ENCODE peak calls at places on chromosomes 16 and 17, in ten cellular contexts. One of them, this sample, is unnamed.
A peak's percentile ranks its signal among the peaks of the same experiment; 100 is the strongest.

GRCh38 chr17:39745335-39746144 is 7.8 kb downstream of the GRB7 start:
- DNase-seq in dorsolateral prefrontal cortex: no peak
- DNase-seq in brain microvascular endothelial cell: no peak
- DNase-seq in aorta: peak; percentile 63
- DNase-seq in CD8-positive, alpha-beta T cell: no peak
- DNase-seq in heart left ventricle: no peak
- DNase-seq in AG09309: no peak
- DNase-seq in GM23338: no peak
- DNase-seq in AG04449: no peak
- DNase-seq in HL-60: no peak
- DNase-seq in this sample: no peak

GRCh38 chr17:19321481-19322128 is 40.9 kb downstream of the B9D1 start:
- DNase-seq in AG04449: no peak
- DNase-seq in heart left ventricle: no peak
- DNase-seq in brain microvascular endothelial cell: no peak
- DNase-seq in AG09309: no peak
- DNase-seq in HL-60: no peak
- DNase-seq in dorsolateral prefrontal cortex: no peak
- DNase-seq in GM23338: peak; percentile 85
- DNase-seq in aorta: peak; percentile 48
- DNase-seq in CD8-positive, alpha-beta T cell: no peak
- DNase-seq in this sample: no peak

GRCh38 chr16:11089504-11090124 is 145.2 kb downstream of the CLEC16A start:
- DNase-seq in AG09309: no peak
- DNase-seq in dorsolateral prefrontal cortex: peak; percentile 47
- DNase-seq in HL-60: no peak
- DNase-seq in CD8-positive, alpha-beta T cell: no peak
- DNase-seq in AG04449: no peak
- DNase-seq in heart left ventricle: no peak
- DNase-seq in brain microvascular endothelial cell: no peak
- DNase-seq in aorta: no peak
- DNase-seq in GM23338: no peak
- DNase-seq in this sample: no peak

GRCh38 chr16:62068747-62069146 is 32.5 kb upstream of the CDH8 start:
- DNase-seq in GM23338: peak; percentile 65
- DNase-seq in dorsolateral prefrontal cortex: no peak
- DNase-seq in CD8-positive, alpha-beta T cell: no peak
- DNase-seq in AG09309: no peak
- DNase-seq in brain microvascular endothelial cell: no peak
- DNase-seq in AG04449: no peak
- DNase-seq in heart left ventricle: no peak
- DNase-seq in aorta: no peak
- DNase-seq in HL-60: peak; percentile 2
- DNase-seq in this sample: no peak

GRCh38 chr17:49260922-49261291 is 30.3 kb upstream of the PHOSPHO1 start:
- DNase-seq in HL-60: no peak
- DNase-seq in AG04449: no peak
- DNase-seq in GM23338: no peak
- DNase-seq in brain microvascular endothelial cell: no peak
- DNase-seq in aorta: no peak
- DNase-seq in heart left ventricle: no peak
- DNase-seq in CD8-positive, alpha-beta T cell: no peak
- DNase-seq in AG09309: no peak
- DNase-seq in dorsolateral prefrontal cortex: no peak
- DNase-seq in this sample: no peak

GRCh38 chr17:38656959-38657823 is 17.6 kb downstream of the EPOP start:
- DNase-seq in heart left ventricle: no peak
- DNase-seq in AG04449: no peak
- DNase-seq in GM23338: no peak
- DNase-seq in aorta: peak; percentile 61
- DNase-seq in CD8-positive, alpha-beta T cell: no peak
- DNase-seq in AG09309: no peak
- DNase-seq in HL-60: no peak
- DNase-seq in brain microvascular endothelial cell: no peak
- DNase-seq in dorsolateral prefrontal cortex: peak; percentile 44
- DNase-seq in this sample: peak; percentile 71

GRCh38 chr17:3732171-3732570 is 8.5 kb downstream of the HASPIN start:
- DNase-seq in heart left ventricle: no peak
- DNase-seq in AG04449: no peak
- DNase-seq in AG09309: no peak
- DNase-seq in dorsolateral prefrontal cortex: no peak
- DNase-seq in HL-60: no peak
- DNase-seq in CD8-positive, alpha-beta T cell: no peak
- DNase-seq in brain microvascular endothelial cell: peak; percentile 24
- DNase-seq in GM23338: no peak
- DNase-seq in aorta: no peak
- DNase-seq in this sample: peak; percentile 61

GRCh38 chr16:4814046-4814445 is 11.6 kb upstream of the ROGDI start:
- DNase-seq in CD8-positive, alpha-beta T cell: no peak
- DNase-seq in AG09309: no peak
- DNase-seq in GM23338: no peak
- DNase-seq in aorta: no peak
- DNase-seq in dorsolateral prefrontal cortex: no peak
- DNase-seq in heart left ventricle: no peak
- DNase-seq in brain microvascular endothelial cell: no peak
- DNase-seq in AG04449: no peak
- DNase-seq in HL-60: no peak
- DNase-seq in this sample: no peak

GRCh38 chr17:39813631-39814030 is 50.5 kb downstream of the IKZF3 start:
- DNase-seq in AG09309: no peak
- DNase-seq in aorta: no peak
- DNase-seq in brain microvascular endothelial cell: no peak
- DNase-seq in HL-60: no peak
- DNase-seq in heart left ventricle: no peak
- DNase-seq in AG04449: no peak
- DNase-seq in CD8-positive, alpha-beta T cell: peak; percentile 72
- DNase-seq in dorsolateral prefrontal cortex: no peak
- DNase-seq in GM23338: no peak
- DNase-seq in this sample: no peak

GRCh38 chr17:80101946-80102706 is 745 bp downstream of the GAA start:
- DNase-seq in GM23338: peak; percentile 47
- DNase-seq in AG09309: no peak
- DNase-seq in brain microvascular endothelial cell: peak; percentile 16
- DNase-seq in heart left ventricle: no peak
- DNase-seq in CD8-positive, alpha-beta T cell: no peak
- DNase-seq in HL-60: no peak
- DNase-seq in AG04449: no peak
- DNase-seq in dorsolateral prefrontal cortex: peak; percentile 22
- DNase-seq in aorta: peak; percentile 60
- DNase-seq in this sample: no peak

GRCh38 chr17:75896360-75897075 is at the start of gene TRIM65:
- DNase-seq in dorsolateral prefrontal cortex: peak; percentile 76
- DNase-seq in aorta: peak; percentile 97
- DNase-seq in GM23338: peak; percentile 83
- DNase-seq in heart left ventricle: peak; percentile 88
- DNase-seq in AG04449: no peak
- DNase-seq in HL-60: peak; percentile 85
- DNase-seq in AG09309: peak; percentile 23
- DNase-seq in CD8-positive, alpha-beta T cell: peak; percentile 87
- DNase-seq in brain microvascular endothelial cell: peak; percentile 56
- DNase-seq in this sample: peak; percentile 87

GRCh38 chr16:11290102-11290893 is 9.2 kb upstream of the PRM1 start:
- DNase-seq in CD8-positive, alpha-beta T cell: no peak
- DNase-seq in aorta: no peak
- DNase-seq in AG04449: no peak
- DNase-seq in GM23338: no peak
- DNase-seq in dorsolateral prefrontal cortex: no peak
- DNase-seq in AG09309: no peak
- DNase-seq in brain microvascular endothelial cell: no peak
- DNase-seq in HL-60: no peak
- DNase-seq in heart left ventricle: no peak
- DNase-seq in this sample: no peak

GRCh38 chr17:83050651-83051422 is 28.6 kb upstream of the METRNL start:
- DNase-seq in heart left ventricle: no peak
- DNase-seq in CD8-positive, alpha-beta T cell: no peak
- DNase-seq in aorta: no peak
- DNase-seq in AG09309: no peak
- DNase-seq in GM23338: peak; percentile 57
- DNase-seq in HL-60: no peak
- DNase-seq in brain microvascular endothelial cell: no peak
- DNase-seq in dorsolateral prefrontal cortex: no peak
- DNase-seq in AG04449: no peak
- DNase-seq in this sample: no peak

GRCh38 chr16:12484426-12484825 is 319.3 kb downstream of the CPPED1 start:
- DNase-seq in GM23338: no peak
- DNase-seq in heart left ventricle: no peak
- DNase-seq in brain microvascular endothelial cell: no peak
- DNase-seq in AG04449: no peak
- DNase-seq in CD8-positive, alpha-beta T cell: no peak
- DNase-seq in AG09309: no peak
- DNase-seq in aorta: no peak
- DNase-seq in HL-60: no peak
- DNase-seq in dorsolateral prefrontal cortex: no peak
- DNase-seq in this sample: no peak

DNA sequence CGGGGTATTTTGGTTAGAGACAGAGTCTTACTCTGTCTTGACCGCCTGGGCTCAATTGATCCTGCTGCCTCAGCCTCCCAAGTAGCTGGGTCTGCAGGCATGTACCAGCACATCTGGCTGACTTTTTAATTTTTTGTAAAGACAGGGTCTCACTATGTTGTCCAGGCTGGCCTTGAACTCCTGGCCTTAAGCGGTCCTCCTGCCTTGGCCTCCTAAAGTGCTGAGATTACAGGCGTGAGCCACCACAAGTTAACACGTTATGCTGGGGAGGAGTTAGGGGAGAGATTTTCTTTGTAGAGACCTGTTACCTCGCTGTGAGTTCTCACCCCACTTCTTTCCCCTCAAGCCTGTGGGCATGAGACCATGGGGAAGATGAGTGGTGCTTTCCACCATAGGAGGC is 1.8 kb upstream of the CES4A start:
- DNase-seq in CD8-positive, alpha-beta T cell: no peak
- DNase-seq in heart left ventricle: no peak
- DNase-seq in aorta: no peak
- DNase-seq in GM23338: no peak
- DNase-seq in AG09309: no peak
- DNase-seq in dorsolateral prefrontal cortex: no peak
- DNase-seq in AG04449: no peak
- DNase-seq in HL-60: no peak
- DNase-seq in brain microvascular endothelial cell: no peak
- DNase-seq in this sample: no peak
- H3K4me3 ChIP-seq in CD8-positive, alpha-beta T cell: no peak overlapping the region
- H3K4me3 ChIP-seq in heart left ventricle: no peak overlapping the region
- H3K4me3 ChIP-seq in aorta: no peak overlapping the region
- H3K4me3 ChIP-seq in GM23338: no peak overlapping the region
- H3K4me3 ChIP-seq in AG09309: no peak overlapping the region
- H3K4me3 ChIP-seq in dorsolateral prefrontal cortex: no peak overlapping the region
- H3K4me3 ChIP-seq in AG04449: no peak overlapping the region
- H3K4me3 ChIP-seq in HL-60: no peak overlapping the region
- H3K4me3 ChIP-seq in brain microvascular endothelial cell: no peak overlapping the region
- H3K4me3 ChIP-seq in this sample: no peak overlapping the region

DNA sequence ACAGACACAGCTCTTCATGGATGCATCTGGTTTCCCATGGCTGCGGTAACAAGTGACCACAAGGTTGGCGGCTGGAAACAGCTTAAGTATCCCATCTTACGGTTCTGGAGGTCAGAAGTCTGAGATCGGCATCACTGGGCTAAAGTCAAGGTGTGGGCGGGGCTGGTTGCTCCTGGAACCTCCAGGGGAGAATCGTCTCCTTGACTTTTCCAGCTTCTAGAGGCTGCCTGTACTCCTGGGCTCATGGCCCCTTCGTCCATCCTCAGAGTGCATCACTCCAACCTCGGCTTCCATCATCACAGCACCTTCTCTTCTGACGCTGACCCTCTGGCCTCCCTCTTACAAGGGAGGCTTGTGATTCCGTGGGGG is 12.9 kb upstream of the CRISPLD2 start:
- DNase-seq in GM23338: no peak
- DNase-seq in heart left ventricle: no peak
- DNase-seq in aorta: no peak
- DNase-seq in CD8-positive, alpha-beta T cell: no peak
- DNase-seq in brain microvascular endothelial cell: no peak
- DNase-seq in AG09309: no peak
- DNase-seq in AG04449: no peak
- DNase-seq in HL-60: no peak
- DNase-seq in dorsolateral prefrontal cortex: no peak
- DNase-seq in this sample: no peak
- H3K4me3 ChIP-seq in GM23338: no peak overlapping the region
- H3K4me3 ChIP-seq in heart left ventricle: no peak overlapping the region
- H3K4me3 ChIP-seq in aorta: no peak overlapping the region
- H3K4me3 ChIP-seq in CD8-positive, alpha-beta T cell: no peak overlapping the region
- H3K4me3 ChIP-seq in brain microvascular endothelial cell: peak overlapping the region; percentile 3
- H3K4me3 ChIP-seq in AG09309: no peak overlapping the region
- H3K4me3 ChIP-seq in AG04449: peak overlapping the region; percentile 4
- H3K4me3 ChIP-seq in HL-60: no peak overlapping the region
- H3K4me3 ChIP-seq in dorsolateral prefrontal cortex: no peak overlapping the region
- H3K4me3 ChIP-seq in this sample: no peak overlapping the region

GRCh38 chr17:73292031-73292531 is 19.7 kb downstream of the CDC42EP4 start:
- DNase-seq in CD8-positive, alpha-beta T cell: no peak
- DNase-seq in HL-60: no peak
- DNase-seq in AG04449: no peak
- DNase-seq in aorta: peak; percentile 92
- DNase-seq in AG09309: no peak
- DNase-seq in brain microvascular endothelial cell: peak; percentile 62
- DNase-seq in dorsolateral prefrontal cortex: no peak
- DNase-seq in heart left ventricle: peak; percentile 79
- DNase-seq in GM23338: no peak
- DNase-seq in this sample: no peak
- H3K4me3 ChIP-seq in CD8-positive, alpha-beta T cell: no peak overlapping the region
- H3K4me3 ChIP-seq in HL-60: no peak overlapping the region
- H3K4me3 ChIP-seq in AG04449: no peak overlapping the region
- H3K4me3 ChIP-seq in aorta: no peak overlapping the region
- H3K4me3 ChIP-seq in AG09309: peak overlapping the region; percentile 8
- H3K4me3 ChIP-seq in brain microvascular endothelial cell: peak overlapping the region; percentile 26
- H3K4me3 ChIP-seq in dorsolateral prefrontal cortex: no peak overlapping the region
- H3K4me3 ChIP-seq in heart left ventricle: no peak overlapping the region
- H3K4me3 ChIP-seq in GM23338: no peak overlapping the region
- H3K4me3 ChIP-seq in this sample: no peak overlapping the region

GRCh38 chr17:67274466-67274865 is 29.5 kb upstream of the HELZ start:
- DNase-seq in heart left ventricle: no peak
- DNase-seq in AG04449: no peak
- DNase-seq in GM23338: no peak
- DNase-seq in AG09309: no peak
- DNase-seq in dorsolateral prefrontal cortex: no peak
- DNase-seq in HL-60: no peak
- DNase-seq in CD8-positive, alpha-beta T cell: no peak
- DNase-seq in brain microvascular endothelial cell: no peak
- DNase-seq in aorta: no peak
- DNase-seq in this sample: no peak

GRCh38 chr17:67278363-67278762 is 33.4 kb upstream of the HELZ start:
- DNase-seq in AG04449: no peak
- DNase-seq in aorta: no peak
- DNase-seq in dorsolateral prefrontal cortex: no peak
- DNase-seq in AG09309: no peak
- DNase-seq in heart left ventricle: no peak
- DNase-seq in brain microvascular endothelial cell: no peak
- DNase-seq in HL-60: no peak
- DNase-seq in CD8-positive, alpha-beta T cell: no peak
- DNase-seq in GM23338: no peak
- DNase-seq in this sample: no peak

GRCh38 chr17:67279115-67279514 is 34.1 kb upstream of the HELZ start:
- DNase-seq in aorta: no peak
- DNase-seq in dorsolateral prefrontal cortex: no peak
- DNase-seq in GM23338: no peak
- DNase-seq in brain microvascular endothelial cell: no peak
- DNase-seq in heart left ventricle: no peak
- DNase-seq in CD8-positive, alpha-beta T cell: no peak
- DNase-seq in HL-60: no peak
- DNase-seq in AG09309: no peak
- DNase-seq in AG04449: no peak
- DNase-seq in this sample: no peak

GRCh38 chr17:67273900-67274299 is 28.9 kb upstream of the HELZ start:
- DNase-seq in AG04449: no peak
- DNase-seq in CD8-positive, alpha-beta T cell: no peak
- DNase-seq in GM23338: no peak
- DNase-seq in dorsolateral prefrontal cortex: no peak
- DNase-seq in heart left ventricle: no peak
- DNase-seq in HL-60: no peak
- DNase-seq in AG09309: no peak
- DNase-seq in aorta: no peak
- DNase-seq in brain microvascular endothelial cell: no peak
- DNase-seq in this sample: no peak

GRCh38 chr17:67276075-67276474 is 31.1 kb upstream of the HELZ start:
- DNase-seq in AG09309: no peak
- DNase-seq in brain microvascular endothelial cell: no peak
- DNase-seq in heart left ventricle: peak; percentile 19
- DNase-seq in HL-60: no peak
- DNase-seq in CD8-positive, alpha-beta T cell: no peak
- DNase-seq in GM23338: peak; percentile 80
- DNase-seq in AG04449: no peak
- DNase-seq in aorta: no peak
- DNase-seq in dorsolateral prefrontal cortex: no peak
- DNase-seq in this sample: no peak
- H3K4me3 ChIP-seq in AG09309: no peak overlapping the region
- H3K4me3 ChIP-seq in brain microvascular endothelial cell: no peak overlapping the region
- H3K4me3 ChIP-seq in heart left ventricle: no peak overlapping the region
- H3K4me3 ChIP-seq in HL-60: no peak overlapping the region
- H3K4me3 ChIP-seq in CD8-positive, alpha-beta T cell: no peak overlapping the region
- H3K4me3 ChIP-seq in GM23338: no peak overlapping the region
- H3K4me3 ChIP-seq in AG04449: no peak overlapping the region
- H3K4me3 ChIP-seq in aorta: no peak overlapping the region
- H3K4me3 ChIP-seq in dorsolateral prefrontal cortex: no peak overlapping the region
- H3K4me3 ChIP-seq in this sample: no peak overlapping the region

This sample was measured in GM06990.